ENCODE peak calls at places on chromosomes 11 and 22, in four cellular contexts. One of them, this sample, is unnamed.

GRCh38 chr11:17790453-17790852 is 55.9 kb downstream of the KCNC1 start:
- DNase-seq in Calu3: no peak
- DNase-seq in endothelial cell: no peak
- DNase-seq in left ventricle myocardium inferior: no peak
- DNase-seq in this sample: no peak

GRCh38 chr11:101127348-101127698 is 2.3 kb downstream of the PGR start:
- DNase-seq in endothelial cell: peak; percentile 29
- DNase-seq in left ventricle myocardium inferior: peak; percentile 36
- DNase-seq in Calu3: no peak
- DNase-seq in this sample: peak; percentile 57

GRCh38 chr11:81237139-81237538 is 1496.5 kb downstream of the FAM181B start:
- DNase-seq in left ventricle myocardium inferior: no peak
- DNase-seq in Calu3: no peak
- DNase-seq in endothelial cell: peak; percentile 32
- DNase-seq in this sample: no peak

GRCh38 chr11:64341429-64341828 is 1.4 kb downstream of the CCDC88B start:
- DNase-seq in Calu3: no peak
- DNase-seq in endothelial cell: no peak
- DNase-seq in left ventricle myocardium inferior: no peak
- DNase-seq in this sample: no peak

GRCh38 chr11:117465236-117465997 is 137.8 kb downstream of the CEP164 start:
- DNase-seq in Calu3: no peak
- DNase-seq in endothelial cell: no peak
- DNase-seq in left ventricle myocardium inferior: no peak
- DNase-seq in this sample: no peak

GRCh38 chr22:38712496-38713207 is 6.9 kb downstream of the GTPBP1 start:
- DNase-seq in endothelial cell: no peak
- DNase-seq in left ventricle myocardium inferior: no peak
- DNase-seq in Calu3: no peak
- DNase-seq in this sample: no peak

GRCh38 chr11:46278387-46279173 is 1.1 kb downstream of the CREB3L1 start:
- DNase-seq in endothelial cell: peak; percentile 74
- DNase-seq in left ventricle myocardium inferior: peak; percentile 58
- DNase-seq in Calu3: peak; percentile 53
- DNase-seq in this sample: peak; percentile 76

GRCh38 chr11:66075273-66075672 is 5.2 kb downstream of the PACS1 start:
- DNase-seq in Calu3: no peak
- DNase-seq in endothelial cell: no peak
- DNase-seq in left ventricle myocardium inferior: no peak
- DNase-seq in this sample: no peak

GRCh38 chr22:50474711-50475651 is at the start of gene SBF1:
- DNase-seq in left ventricle myocardium inferior: peak; percentile 94
- DNase-seq in endothelial cell: peak; percentile 94
- DNase-seq in Calu3: peak; percentile 95
- DNase-seq in this sample: peak; percentile 94

GRCh38 chr11:133082851-133083488 is 449.3 kb downstream of the OPCML start:
- DNase-seq in left ventricle myocardium inferior: peak; percentile 48
- DNase-seq in endothelial cell: peak; percentile 94
- DNase-seq in Calu3: no peak
- DNase-seq in this sample: peak; percentile 91

GRCh38 chr11:100731471-100731870 is 44.4 kb downstream of the ARHGAP42 start:
- DNase-seq in left ventricle myocardium inferior: no peak
- DNase-seq in Calu3: no peak
- DNase-seq in endothelial cell: no peak
- DNase-seq in this sample: peak; percentile 34

GRCh38 chr22:50730941-50731661 is 6.9 kb upstream of the ACR start:
- DNase-seq in Calu3: no peak
- DNase-seq in endothelial cell: no peak
- DNase-seq in left ventricle myocardium inferior: peak; percentile 45
- DNase-seq in this sample: no peak

GRCh38 chr11:95279921-95280861 is 49.2 kb upstream of the SESN3 start:
- DNase-seq in Calu3: no peak
- DNase-seq in endothelial cell: no peak
- DNase-seq in left ventricle myocardium inferior: no peak
- DNase-seq in this sample: peak; percentile 43

GRCh38 chr11:121898913-121899312 is 217.1 kb downstream of the BLID start:
- DNase-seq in left ventricle myocardium inferior: no peak
- DNase-seq in endothelial cell: no peak
- DNase-seq in Calu3: no peak
- DNase-seq in this sample: no peak

GRCh38 chr11:74050465-74050864 is 41.6 kb upstream of the UCP3 start:
- DNase-seq in endothelial cell: no peak
- DNase-seq in left ventricle myocardium inferior: no peak
- DNase-seq in Calu3: no peak
- DNase-seq in this sample: no peak

GRCh38 chr22:40247976-40248375 is 70.3 kb downstream of the TNRC6B start:
- DNase-seq in Calu3: no peak
- DNase-seq in left ventricle myocardium inferior: no peak
- DNase-seq in endothelial cell: no peak
- DNase-seq in this sample: no peak

GRCh38 chr11:11865449-11865848 is 23.7 kb downstream of the USP47 start:
- DNase-seq in endothelial cell: no peak
- DNase-seq in Calu3: no peak
- DNase-seq in left ventricle myocardium inferior: no peak
- DNase-seq in this sample: no peak

GRCh38 chr11:4615856-4616444 is 7.9 kb upstream of the TRIM68 start:
- DNase-seq in Calu3: no peak
- DNase-seq in left ventricle myocardium inferior: no peak
- DNase-seq in endothelial cell: no peak
- DNase-seq in this sample: no peak

GRCh38 chr11:44774736-44775135 is 48.0 kb downstream of the TSPAN18 start:
- DNase-seq in endothelial cell: no peak
- DNase-seq in left ventricle myocardium inferior: no peak
- DNase-seq in Calu3: no peak
- DNase-seq in this sample: no peak

GRCh38 chr11:4493480-4493818 is 11.0 kb downstream of the OR52K1 start:
- DNase-seq in left ventricle myocardium inferior: no peak
- DNase-seq in endothelial cell: no peak
- DNase-seq in Calu3: no peak
- DNase-seq in this sample: no peak

GRCh38 chr11:105911454-105911853 is 110.6 kb downstream of the MSANTD4 start:
- DNase-seq in left ventricle myocardium inferior: no peak
- DNase-seq in endothelial cell: no peak
- DNase-seq in Calu3: no peak
- DNase-seq in this sample: no peak

GRCh38 chr22:45551310-45552016 is 48.8 kb downstream of the FBLN1 start:
- DNase-seq in endothelial cell: no peak
- DNase-seq in Calu3: no peak
- DNase-seq in left ventricle myocardium inferior: no peak
- DNase-seq in this sample: no peak

GRCh38 chr11:47057374-47057773 is 119.3 kb downstream of the ARFGAP2 start:
- DNase-seq in left ventricle myocardium inferior: no peak
- DNase-seq in Calu3: no peak
- DNase-seq in endothelial cell: no peak
- DNase-seq in this sample: no peak

GRCh38 chr11:112437096-112437495 is 176.4 kb upstream of the PLET1 start:
- DNase-seq in endothelial cell: no peak
- DNase-seq in left ventricle myocardium inferior: no peak
- DNase-seq in Calu3: no peak
- DNase-seq in this sample: no peak

GRCh38 chr22:19931514-19931913 is 10.1 kb upstream of the COMT start:
- DNase-seq in endothelial cell: no peak
- DNase-seq in left ventricle myocardium inferior: no peak
- DNase-seq in Calu3: no peak
- DNase-seq in this sample: no peak

GRCh38 chr11:131745405-131745804 is 375.0 kb downstream of the NTM start:
- DNase-seq in Calu3: no peak
- DNase-seq in endothelial cell: no peak
- DNase-seq in left ventricle myocardium inferior: no peak
- DNase-seq in this sample: no peak

GRCh38 chr22:24894998-24895397 is 51.5 kb downstream of the LHFPL7 start:
- DNase-seq in endothelial cell: no peak
- DNase-seq in Calu3: peak; percentile 70
- DNase-seq in left ventricle myocardium inferior: peak; percentile 80
- DNase-seq in this sample: no peak

GRCh38 chr11:61083601-61084147 is 18.6 kb upstream of the CD5 start:
- DNase-seq in endothelial cell: no peak
- DNase-seq in left ventricle myocardium inferior: no peak
- DNase-seq in Calu3: no peak
- DNase-seq in this sample: no peak

DNA sequence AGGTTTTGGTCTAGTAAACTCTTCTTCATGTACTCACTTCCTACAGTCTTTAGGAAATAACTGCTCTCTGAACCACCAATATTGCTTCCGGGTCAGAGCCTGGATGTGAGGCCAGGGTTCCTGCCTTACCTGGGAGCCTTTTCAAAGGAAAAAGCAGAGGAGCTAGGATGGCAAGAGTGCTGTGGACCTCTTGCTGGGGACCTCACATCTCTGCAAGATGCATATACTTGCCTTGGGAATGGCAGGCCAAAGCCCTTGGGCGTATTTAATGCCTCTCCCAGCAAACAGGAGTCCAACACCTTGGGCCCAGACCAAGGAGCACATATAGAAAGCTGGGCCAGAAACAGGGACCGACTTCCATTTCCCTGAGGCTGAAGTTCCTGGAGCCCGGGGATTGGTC is 5.3 kb downstream of the GLB1L2 start:
- DNase-seq in left ventricle myocardium inferior: no peak
- DNase-seq in Calu3: no peak
- DNase-seq in endothelial cell: no peak
- DNase-seq in this sample: no peak
- TF ChIP-seq CTCF in left ventricle myocardium inferior: no peak
- TF ChIP-seq CTCF in Calu3: no peak
- TF ChIP-seq CTCF in endothelial cell: no peak
- TF ChIP-seq CTCF in this sample: no peak

DNA sequence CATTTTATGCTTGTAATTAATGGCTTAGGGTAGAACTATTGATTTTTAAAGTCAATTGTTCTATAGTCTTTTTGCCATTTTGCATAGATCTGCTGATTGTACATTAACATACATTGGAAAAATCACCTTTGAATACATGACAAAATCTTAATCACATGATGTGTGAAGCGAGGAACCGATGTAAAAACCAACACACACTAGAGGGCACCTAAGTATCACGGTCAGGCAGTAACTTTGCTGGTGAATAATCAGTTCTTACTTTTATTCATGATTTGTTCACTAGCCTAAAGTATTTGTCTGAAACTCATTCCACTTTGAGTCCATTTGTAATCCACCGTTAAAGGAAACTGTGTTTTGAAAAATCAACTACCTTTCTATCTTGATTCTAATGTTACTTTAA is 28.2 kb downstream of the JHY start:
- DNase-seq in endothelial cell: no peak
- DNase-seq in left ventricle myocardium inferior: no peak
- DNase-seq in Calu3: no peak
- DNase-seq in this sample: no peak
- TF ChIP-seq CTCF in endothelial cell: no peak
- TF ChIP-seq CTCF in left ventricle myocardium inferior: peak; percentile 49
- TF ChIP-seq CTCF in Calu3: no peak
- TF ChIP-seq CTCF in this sample: no peak

DNA sequence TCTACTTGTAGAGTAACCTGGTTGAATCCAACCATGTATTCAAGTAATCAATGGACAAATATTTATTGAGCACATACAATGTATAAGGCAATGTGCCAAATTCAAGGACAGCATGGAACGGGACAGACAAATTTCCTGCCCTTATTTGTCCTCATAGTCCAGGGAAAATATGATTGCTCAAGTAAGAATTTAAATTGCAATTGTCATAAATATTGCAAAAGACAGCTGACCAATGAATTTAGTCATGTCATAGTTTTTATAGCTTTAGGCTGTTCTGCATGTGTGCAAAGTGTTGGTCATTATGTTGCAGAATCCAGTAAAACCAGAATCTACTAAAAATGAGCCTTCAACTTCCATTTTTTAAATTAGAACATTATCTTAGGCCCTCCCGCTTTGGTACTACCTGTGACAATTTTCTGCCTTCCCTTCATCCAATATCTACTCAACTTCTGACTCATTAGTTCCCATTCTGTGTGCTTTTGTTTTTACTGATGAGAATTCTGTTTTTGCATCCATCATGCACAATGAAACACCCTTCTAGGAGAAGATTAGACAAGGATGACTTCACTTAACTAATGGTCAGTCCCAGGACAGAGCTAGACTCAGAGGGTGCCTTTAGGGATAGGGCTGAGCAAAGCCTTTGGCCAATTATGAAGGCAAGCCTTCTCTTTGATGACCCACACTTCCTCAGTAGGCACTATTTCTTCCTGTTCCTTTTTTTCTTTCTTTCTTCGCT is 45.8 kb upstream of the FIBIN start:
- DNase-seq in endothelial cell: no peak
- DNase-seq in left ventricle myocardium inferior: no peak
- DNase-seq in Calu3: no peak
- DNase-seq in this sample: no peak
- TF ChIP-seq CTCF in endothelial cell: no peak
- TF ChIP-seq CTCF in left ventricle myocardium inferior: no peak
- TF ChIP-seq CTCF in Calu3: no peak
- TF ChIP-seq CTCF in this sample: no peak

GRCh38 chr11:119741369-119742262 is 12.6 kb upstream of the NECTIN1 start:
- DNase-seq in left ventricle myocardium inferior: peak; percentile 52
- DNase-seq in Calu3: peak; percentile 48
- DNase-seq in endothelial cell: peak; percentile 78
- DNase-seq in this sample: peak; percentile 80

GRCh38 chr11:119734788-119735187 is 5.8 kb upstream of the NECTIN1 start:
- DNase-seq in endothelial cell: no peak
- DNase-seq in left ventricle myocardium inferior: no peak
- DNase-seq in Calu3: no peak
- DNase-seq in this sample: no peak

GRCh38 chr11:119739975-119740374 is 11.0 kb upstream of the NECTIN1 start:
- DNase-seq in endothelial cell: no peak
- DNase-seq in Calu3: no peak
- DNase-seq in left ventricle myocardium inferior: no peak
- DNase-seq in this sample: no peak

GRCh38 chr11:119739021-119739703 is 10.2 kb upstream of the NECTIN1 start:
- DNase-seq in endothelial cell: no peak
- DNase-seq in left ventricle myocardium inferior: no peak
- DNase-seq in Calu3: no peak
- DNase-seq in this sample: no peak

GRCh38 chr11:119737678-119738439 is 8.9 kb upstream of the NECTIN1 start:
- DNase-seq in left ventricle myocardium inferior: no peak
- DNase-seq in Calu3: no peak
- DNase-seq in endothelial cell: no peak
- DNase-seq in this sample: no peak
- TF ChIP-seq CTCF in left ventricle myocardium inferior: no peak
- TF ChIP-seq CTCF in Calu3: no peak
- TF ChIP-seq CTCF in endothelial cell: no peak
- TF ChIP-seq CTCF in this sample: no peak

GRCh38 chr11:3049430-3050243 is 7.6 kb downstream of the CARS1 start:
- DNase-seq in Calu3: peak; percentile 75
- DNase-seq in left ventricle myocardium inferior: peak; percentile 55
- DNase-seq in endothelial cell: no peak
- DNase-seq in this sample: no peak
- TF ChIP-seq CTCF in Calu3: no peak
- TF ChIP-seq CTCF in left ventricle myocardium inferior: peak; percentile 10
- TF ChIP-seq CTCF in endothelial cell: no peak
- TF ChIP-seq CTCF in this sample: no peak